ENCODE peak calls at places on chromosomes 4 and X, in seven cellular contexts. One of them, this sample, is unnamed.

GRCh38 chrX:86195343-86195742 is 47.1 kb downstream of the DACH2 start:
- DNase-seq in GM12865: no peak
- DNase-seq in right atrium auricular region: no peak
- DNase-seq in uterus: no peak
- DNase-seq in endothelial cell: no peak
- DNase-seq in cardiac fibroblast: no peak
- DNase-seq in HFF-Myc: no peak
- DNase-seq in this sample: no peak

GRCh38 chr4:153222790-153223417 is 18.7 kb downstream of the TRIM2 start:
- DNase-seq in GM12865: peak
- DNase-seq in right atrium auricular region: no peak
- DNase-seq in uterus: peak
- DNase-seq in endothelial cell: peak
- DNase-seq in cardiac fibroblast: peak
- DNase-seq in HFF-Myc: no peak
- DNase-seq in this sample: peak

GRCh38 chrX:136626237-136626636 is 21.7 kb upstream of the CD40LG start:
- DNase-seq in GM12865: peak
- DNase-seq in right atrium auricular region: no peak
- DNase-seq in uterus: no peak
- DNase-seq in endothelial cell: no peak
- DNase-seq in cardiac fibroblast: no peak
- DNase-seq in HFF-Myc: no peak
- DNase-seq in this sample: no peak

GRCh38 chr4:152572417-152573086 is 36.7 kb upstream of the FBXW7 start:
- DNase-seq in GM12865: no peak
- DNase-seq in right atrium auricular region: no peak
- DNase-seq in uterus: no peak
- DNase-seq in endothelial cell: no peak
- DNase-seq in cardiac fibroblast: peak
- DNase-seq in HFF-Myc: no peak
- DNase-seq in this sample: no peak

GRCh38 chrX:16970977-16971376 is 24.5 kb downstream of the REPS2 start:
- DNase-seq in GM12865: no peak
- DNase-seq in right atrium auricular region: no peak
- DNase-seq in uterus: no peak
- DNase-seq in endothelial cell: no peak
- DNase-seq in cardiac fibroblast: peak
- DNase-seq in HFF-Myc: no peak
- DNase-seq in this sample: no peak

GRCh38 chr4:135777386-135777785 is 1575.8 kb upstream of the PABPC4L start:
- DNase-seq in GM12865: no peak
- DNase-seq in right atrium auricular region: no peak
- DNase-seq in uterus: no peak
- DNase-seq in endothelial cell: no peak
- DNase-seq in cardiac fibroblast: no peak
- DNase-seq in HFF-Myc: no peak
- DNase-seq in this sample: no peak

GRCh38 chrX:49710744-49711319 is 15.0 kb upstream of the PAGE1 start:
- DNase-seq in GM12865: no peak
- DNase-seq in right atrium auricular region: no peak
- DNase-seq in uterus: no peak
- DNase-seq in endothelial cell: no peak
- DNase-seq in cardiac fibroblast: no peak
- DNase-seq in HFF-Myc: no peak
- DNase-seq in this sample: no peak

GRCh38 chr4:158810487-158811215 is 41.8 kb downstream of the FNIP2 start:
- DNase-seq in GM12865: no peak
- DNase-seq in right atrium auricular region: peak
- DNase-seq in uterus: peak
- DNase-seq in endothelial cell: no peak
- DNase-seq in cardiac fibroblast: peak
- DNase-seq in HFF-Myc: peak
- DNase-seq in this sample: no peak

GRCh38 chr4:29309050-29309449 is 1411.1 kb upstream of the PCDH7 start:
- DNase-seq in GM12865: no peak
- DNase-seq in right atrium auricular region: no peak
- DNase-seq in uterus: no peak
- DNase-seq in endothelial cell: no peak
- DNase-seq in cardiac fibroblast: peak
- DNase-seq in HFF-Myc: no peak
- DNase-seq in this sample: no peak

GRCh38 chr4:125705681-125706080 is 390.9 kb downstream of the FAT4 start:
- DNase-seq in GM12865: no peak
- DNase-seq in right atrium auricular region: no peak
- DNase-seq in uterus: no peak
- DNase-seq in endothelial cell: no peak
- DNase-seq in cardiac fibroblast: peak
- DNase-seq in HFF-Myc: no peak
- DNase-seq in this sample: no peak

GRCh38 chr4:114209589-114209988 is 230.1 kb upstream of the ARSJ start:
- DNase-seq in GM12865: no peak
- DNase-seq in right atrium auricular region: no peak
- DNase-seq in uterus: no peak
- DNase-seq in endothelial cell: no peak
- DNase-seq in cardiac fibroblast: no peak
- DNase-seq in HFF-Myc: no peak
- DNase-seq in this sample: no peak

GRCh38 chr4:53592128-53592527 is 842 bp upstream of the LNX1 start:
- DNase-seq in GM12865: no peak
- DNase-seq in right atrium auricular region: no peak
- DNase-seq in uterus: no peak
- DNase-seq in endothelial cell: peak
- DNase-seq in cardiac fibroblast: peak
- DNase-seq in HFF-Myc: no peak
- DNase-seq in this sample: no peak

GRCh38 chr4:174181827-174182226 is 101.6 kb downstream of the FBXO8 start:
- DNase-seq in GM12865: no peak
- DNase-seq in right atrium auricular region: no peak
- DNase-seq in uterus: no peak
- DNase-seq in endothelial cell: no peak
- DNase-seq in cardiac fibroblast: no peak
- DNase-seq in HFF-Myc: no peak
- DNase-seq in this sample: no peak
- TF ChIP-seq CTCF in GM12865: no peak
- TF ChIP-seq CTCF in right atrium auricular region: no peak
- TF ChIP-seq CTCF in uterus: no peak
- TF ChIP-seq CTCF in endothelial cell: peak
- TF ChIP-seq CTCF in cardiac fibroblast: no peak
- TF ChIP-seq CTCF in HFF-Myc: no peak
- TF ChIP-seq CTCF in this sample: no peak

GRCh38 chrX:45843518-45843917 is 642.8 kb upstream of the DIPK2B start:
- DNase-seq in GM12865: peak
- DNase-seq in right atrium auricular region: no peak
- DNase-seq in uterus: no peak
- DNase-seq in endothelial cell: no peak
- DNase-seq in cardiac fibroblast: no peak
- DNase-seq in HFF-Myc: no peak
- DNase-seq in this sample: no peak
- TF ChIP-seq CTCF in GM12865: no peak
- TF ChIP-seq CTCF in right atrium auricular region: no peak
- TF ChIP-seq CTCF in uterus: peak
- TF ChIP-seq CTCF in endothelial cell: no peak
- TF ChIP-seq CTCF in cardiac fibroblast: no peak
- TF ChIP-seq CTCF in HFF-Myc: no peak
- TF ChIP-seq CTCF in this sample: no peak

GRCh38 chrX:39822133-39822748 is 275.5 kb downstream of the BCOR start:
- DNase-seq in GM12865: no peak
- DNase-seq in right atrium auricular region: no peak
- DNase-seq in uterus: no peak
- DNase-seq in endothelial cell: no peak
- DNase-seq in cardiac fibroblast: no peak
- DNase-seq in HFF-Myc: no peak
- DNase-seq in this sample: no peak

GRCh38 chrX:39821011-39821708 is 276.6 kb downstream of the BCOR start:
- DNase-seq in GM12865: peak
- DNase-seq in right atrium auricular region: no peak
- DNase-seq in uterus: peak
- DNase-seq in endothelial cell: peak
- DNase-seq in cardiac fibroblast: peak
- DNase-seq in HFF-Myc: no peak
- DNase-seq in this sample: peak

GRCh38 chrX:39819921-39820849 is 277.6 kb downstream of the BCOR start:
- DNase-seq in GM12865: peak
- DNase-seq in right atrium auricular region: peak
- DNase-seq in uterus: no peak
- DNase-seq in endothelial cell: no peak
- DNase-seq in cardiac fibroblast: peak
- DNase-seq in HFF-Myc: no peak
- DNase-seq in this sample: no peak

GRCh38 chrX:39823424-39823823 is 274.3 kb downstream of the BCOR start:
- DNase-seq in GM12865: no peak
- DNase-seq in right atrium auricular region: no peak
- DNase-seq in uterus: no peak
- DNase-seq in endothelial cell: no peak
- DNase-seq in cardiac fibroblast: no peak
- DNase-seq in HFF-Myc: no peak
- DNase-seq in this sample: no peak

GRCh38 chrX:39821709-39822095 is 276.1 kb downstream of the BCOR start:
- DNase-seq in GM12865: no peak
- DNase-seq in right atrium auricular region: no peak
- DNase-seq in uterus: no peak
- DNase-seq in endothelial cell: no peak
- DNase-seq in cardiac fibroblast: no peak
- DNase-seq in HFF-Myc: no peak
- DNase-seq in this sample: no peak
- TF ChIP-seq CTCF in GM12865: no peak
- TF ChIP-seq CTCF in right atrium auricular region: no peak
- TF ChIP-seq CTCF in uterus: no peak
- TF ChIP-seq CTCF in endothelial cell: no peak
- TF ChIP-seq CTCF in cardiac fibroblast: no peak
- TF ChIP-seq CTCF in HFF-Myc: no peak
- TF ChIP-seq CTCF in this sample: no peak

GRCh38 chr4:183728223-183729068 is 69.4 kb downstream of the TRAPPC11 start:
- DNase-seq in GM12865: no peak
- DNase-seq in right atrium auricular region: no peak
- DNase-seq in uterus: no peak
- DNase-seq in endothelial cell: no peak
- DNase-seq in cardiac fibroblast: no peak
- DNase-seq in HFF-Myc: no peak
- DNase-seq in this sample: no peak

GRCh38 chr4:183729069-183729406 is 69.9 kb downstream of the TRAPPC11 start:
- DNase-seq in GM12865: no peak
- DNase-seq in right atrium auricular region: no peak
- DNase-seq in uterus: no peak
- DNase-seq in endothelial cell: no peak
- DNase-seq in cardiac fibroblast: no peak
- DNase-seq in HFF-Myc: no peak
- DNase-seq in this sample: no peak

GRCh38 chr4:183727482-183727881 is 68.4 kb downstream of the TRAPPC11 start:
- DNase-seq in GM12865: no peak
- DNase-seq in right atrium auricular region: no peak
- DNase-seq in uterus: no peak
- DNase-seq in endothelial cell: no peak
- DNase-seq in cardiac fibroblast: no peak
- DNase-seq in HFF-Myc: no peak
- DNase-seq in this sample: no peak

GRCh38 chr4:183733181-183733580 is 74.1 kb downstream of the TRAPPC11 start:
- DNase-seq in GM12865: no peak
- DNase-seq in right atrium auricular region: no peak
- DNase-seq in uterus: no peak
- DNase-seq in endothelial cell: no peak
- DNase-seq in cardiac fibroblast: no peak
- DNase-seq in HFF-Myc: no peak
- DNase-seq in this sample: no peak

DNA sequence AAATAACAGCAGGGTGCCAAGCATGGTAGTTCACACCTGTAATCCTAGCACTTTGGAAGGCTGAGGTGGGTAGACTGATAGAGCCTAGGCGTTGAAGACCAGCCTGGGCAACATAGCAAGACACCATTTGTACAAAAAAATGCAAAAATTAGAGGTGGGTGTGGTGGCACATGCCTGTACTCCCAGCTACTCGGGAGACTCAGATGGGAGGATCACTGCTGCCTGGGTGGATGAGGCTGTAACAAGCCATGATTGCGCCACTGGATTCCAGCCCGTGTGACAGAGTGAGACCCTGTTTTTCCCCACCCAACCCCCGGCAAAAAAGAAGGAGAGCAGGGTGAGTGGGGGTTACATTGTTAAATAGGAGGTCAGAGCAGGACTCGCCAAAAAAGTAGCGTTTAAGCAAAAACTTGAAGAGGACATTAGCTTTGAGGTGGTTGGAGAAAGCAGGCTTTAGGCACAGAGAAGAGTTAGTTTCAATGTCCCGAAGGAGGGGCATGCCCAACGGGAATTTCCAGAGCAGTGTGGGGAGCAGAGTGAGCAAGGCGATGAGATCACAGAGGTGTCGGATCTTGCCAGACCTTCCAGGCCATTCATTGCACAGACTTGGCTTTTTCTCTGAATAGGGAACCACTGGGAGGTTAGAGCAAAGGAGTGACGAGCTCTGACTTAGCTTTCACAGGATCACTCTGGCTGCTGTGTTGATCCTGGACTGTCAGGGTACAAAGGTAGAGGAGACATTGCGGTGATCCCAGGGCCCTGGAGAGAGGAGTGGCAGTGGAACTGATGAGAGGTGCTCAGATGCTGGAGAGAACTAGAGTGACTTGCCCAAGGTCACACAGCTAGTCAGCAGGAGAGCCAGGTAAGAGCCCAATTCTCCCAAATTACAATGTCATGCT is 70.6 kb downstream of the TRAPPC11 start:
- DNase-seq in GM12865: peak
- DNase-seq in right atrium auricular region: no peak
- DNase-seq in uterus: no peak
- DNase-seq in endothelial cell: no peak
- DNase-seq in cardiac fibroblast: peak
- DNase-seq in HFF-Myc: no peak
- DNase-seq in this sample: no peak
- TF ChIP-seq CTCF in GM12865: no peak
- TF ChIP-seq CTCF in right atrium auricular region: no peak
- TF ChIP-seq CTCF in uterus: no peak
- TF ChIP-seq CTCF in endothelial cell: no peak
- TF ChIP-seq CTCF in cardiac fibroblast: no peak
- TF ChIP-seq CTCF in HFF-Myc: no peak
- TF ChIP-seq CTCF in this sample: no peak

GRCh38 chr4:1240721-1241465 is 8.0 kb downstream of the CTBP1 start:
- DNase-seq in GM12865: no peak
- DNase-seq in right atrium auricular region: no peak
- DNase-seq in uterus: peak
- DNase-seq in endothelial cell: no peak
- DNase-seq in cardiac fibroblast: no peak
- DNase-seq in HFF-Myc: no peak
- DNase-seq in this sample: no peak

GRCh38 chr4:1239949-1240305 is 9.0 kb downstream of the CTBP1 start:
- DNase-seq in GM12865: no peak
- DNase-seq in right atrium auricular region: no peak
- DNase-seq in uterus: no peak
- DNase-seq in endothelial cell: no peak
- DNase-seq in cardiac fibroblast: no peak
- DNase-seq in HFF-Myc: no peak
- DNase-seq in this sample: no peak

GRCh38 chr4:1239141-1239948 is 9.6 kb downstream of the CTBP1 start:
- DNase-seq in GM12865: no peak
- DNase-seq in right atrium auricular region: no peak
- DNase-seq in uterus: peak
- DNase-seq in endothelial cell: no peak
- DNase-seq in cardiac fibroblast: no peak
- DNase-seq in HFF-Myc: no peak
- DNase-seq in this sample: no peak

GRCh38 chr4:1237981-1238675 is 10.8 kb downstream of the CTBP1 start:
- DNase-seq in GM12865: no peak
- DNase-seq in right atrium auricular region: no peak
- DNase-seq in uterus: peak
- DNase-seq in endothelial cell: no peak
- DNase-seq in cardiac fibroblast: no peak
- DNase-seq in HFF-Myc: no peak
- DNase-seq in this sample: no peak

GRCh38 chr4:1238676-1239000 is 10.3 kb downstream of the CTBP1 start:
- DNase-seq in GM12865: no peak
- DNase-seq in right atrium auricular region: no peak
- DNase-seq in uterus: no peak
- DNase-seq in endothelial cell: no peak
- DNase-seq in cardiac fibroblast: no peak
- DNase-seq in HFF-Myc: no peak
- DNase-seq in this sample: no peak
- TF ChIP-seq CTCF in GM12865: no peak
- TF ChIP-seq CTCF in right atrium auricular region: no peak
- TF ChIP-seq CTCF in uterus: no peak
- TF ChIP-seq CTCF in endothelial cell: no peak
- TF ChIP-seq CTCF in cardiac fibroblast: no peak
- TF ChIP-seq CTCF in HFF-Myc: no peak
- TF ChIP-seq CTCF in this sample: no peak

This sample was measured in GM13976.